ENCODE peak calls at places on chromosomes 7 and 10, in five cellular contexts. J, D, M, T and Q are unnamed samples.
A peak's percentile ranks its signal among the peaks of the same experiment; 100 is the strongest.

GRCh38 chr7:75689246-75690099 is 49.3 kb downstream of the HIP1 start:
- DNase-seq in J (no peak), D (no peak), M (no peak), T (no peak), Q (no peak)

GRCh38 chr7:98284335-98285036 is 3.0 kb downstream of the BRI3 start:
- DNase-seq in J (peak; percentile 30), D (peak; percentile 82), M (peak; percentile 80), T (peak; percentile 71), Q (peak; percentile 85)

GRCh38 chr7:13988765-13989137 is 715 bp downstream of the ETV1 start:
- DNase-seq in J (peak; percentile 51), D (no peak), M (no peak), T (no peak), Q (no peak)

GRCh38 chr10:102418612-102419560 is at the start of gene PSD:
- DNase-seq in J (peak; percentile 85), D (no peak), M (no peak), T (no peak), Q (no peak)

GRCh38 chr10:124589491-124590006 is 127.9 kb downstream of the LHPP start:
- DNase-seq in J (peak; percentile 1), D (no peak), M (peak; percentile 49), T (peak; percentile 35), Q (no peak)

GRCh38 chr10:34292675-34293074 is 522.4 kb downstream of the PARD3 start:
- DNase-seq in J (no peak), D (no peak), M (no peak), T (no peak), Q (no peak)

GRCh38 chr7:95509199-95509598 is 23.5 kb downstream of the ASB4 start:
- DNase-seq in J (peak; percentile 47), D (no peak), M (peak; percentile 11), T (no peak), Q (peak; percentile 22)

GRCh38 chr10:132272061-132272766 is 35.5 kb downstream of the STK32C start:
- DNase-seq in J (no peak), D (peak; percentile 34), M (no peak), T (no peak), Q (no peak)

GRCh38 chr7:55249332-55249731 is 115.8 kb upstream of the LANCL2 start:
- DNase-seq in J (no peak), D (no peak), M (no peak), T (no peak), Q (no peak)

GRCh38 chr10:131180941-131181855 is 130.3 kb downstream of the TCERG1L start:
- DNase-seq in J (no peak), D (no peak), M (no peak), T (no peak), Q (no peak)

GRCh38 chr10:84270708-84271107 is 25.9 kb downstream of the RGR start:
- DNase-seq in J (no peak), D (no peak), M (no peak), T (peak; percentile 17), Q (no peak)

GRCh38 chr7:134553976-134554375 is 5.1 kb downstream of the AKR1B15 start:
- DNase-seq in J (no peak), D (no peak), M (peak; percentile 46), T (peak; percentile 38), Q (no peak)

GRCh38 chr10:119655566-119656001 is 4.4 kb downstream of the BAG3 start:
- DNase-seq in J (peak; percentile 73), D (peak; percentile 46), M (peak; percentile 69), T (peak; percentile 66), Q (peak; percentile 87)

GRCh38 chr7:79452032-79452494 is 1.4 kb downstream of the MAGI2 start:
- DNase-seq in J (peak; percentile 90), D (peak; percentile 83), M (peak; percentile 75), T (peak; percentile 62), Q (peak; percentile 87)

GRCh38 chr7:70017371-70017770 is 419.1 kb downstream of the AUTS2 start:
- DNase-seq in J (no peak), D (no peak), M (no peak), T (no peak), Q (no peak)

GRCh38 chr7:140317597-140317996 is 80.7 kb downstream of the SLC37A3 start:
- DNase-seq in J (no peak), D (no peak), M (no peak), T (no peak), Q (no peak)

GRCh38 chr10:21314906-21315305 is 210.6 kb downstream of the SKIDA1 start:
- DNase-seq in J (no peak), D (no peak), M (no peak), T (no peak), Q (no peak)

GRCh38 chr7:66518151-66518691 is 110.5 kb upstream of the KCTD7 start:
- DNase-seq in J (no peak), D (no peak), M (no peak), T (no peak), Q (no peak)

GRCh38 chr7:92071032-92071431 is 63.2 kb downstream of the CYP51A1 start:
- DNase-seq in J (no peak), D (no peak), M (no peak), T (no peak), Q (no peak)

GRCh38 chr7:153392726-153393125 is 633.2 kb downstream of the ACTR3B start:
- DNase-seq in J (no peak), D (no peak), M (no peak), T (no peak), Q (no peak)

GRCh38 chr10:78292250-78292986 is 258.8 kb downstream of the RPS24 start:
- DNase-seq in J (no peak), D (no peak), M (no peak), T (no peak), Q (no peak)

GRCh38 chr10:52950578-52950977 is 178.0 kb upstream of the MBL2 start:
- DNase-seq in J (no peak), D (no peak), M (no peak), T (no peak), Q (no peak)

GRCh38 chr10:52954407-52954806 is 181.8 kb upstream of the MBL2 start:
- DNase-seq in J (no peak), D (no peak), M (peak; percentile 77), T (peak; percentile 82), Q (no peak)

GRCh38 chr10:52952391-52953079 is 180.0 kb upstream of the MBL2 start:
- DNase-seq in J (no peak), D (no peak), M (no peak), T (no peak), Q (no peak)

GRCh38 chr10:52951819-52952218 is 179.2 kb upstream of the MBL2 start:
- DNase-seq in J (peak; percentile 48), D (peak; percentile 25), M (peak; percentile 61), T (peak; percentile 51), Q (peak; percentile 5)

DNA sequence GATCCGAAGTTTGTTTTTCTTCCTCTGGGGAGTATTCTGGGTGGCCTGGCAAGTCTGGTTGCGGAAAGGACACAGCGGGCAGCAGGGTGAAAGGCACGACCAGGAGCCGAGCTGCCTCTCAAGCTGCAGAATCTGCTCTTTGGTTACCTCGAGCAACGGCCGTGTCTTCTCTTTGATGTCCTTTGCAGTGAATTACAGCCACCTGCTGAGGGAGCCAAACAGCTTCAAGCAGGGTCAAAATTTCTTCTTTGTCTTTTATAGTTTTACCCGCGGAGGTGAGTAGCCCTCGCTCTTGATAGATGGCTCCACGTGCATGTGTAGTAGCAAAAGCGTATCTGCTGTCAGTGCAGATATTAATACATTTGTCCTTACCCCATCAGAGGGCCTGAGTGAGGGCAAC is 177.3 kb upstream of the MBL2 start:
- DNase-seq in J (no peak), D (no peak), M (no peak), T (no peak), Q (no peak)
- TF ChIP-seq CTCF in J (peak; percentile 8), D (no peak), M (peak; percentile 25), T (no peak), Q (no peak)

DNA sequence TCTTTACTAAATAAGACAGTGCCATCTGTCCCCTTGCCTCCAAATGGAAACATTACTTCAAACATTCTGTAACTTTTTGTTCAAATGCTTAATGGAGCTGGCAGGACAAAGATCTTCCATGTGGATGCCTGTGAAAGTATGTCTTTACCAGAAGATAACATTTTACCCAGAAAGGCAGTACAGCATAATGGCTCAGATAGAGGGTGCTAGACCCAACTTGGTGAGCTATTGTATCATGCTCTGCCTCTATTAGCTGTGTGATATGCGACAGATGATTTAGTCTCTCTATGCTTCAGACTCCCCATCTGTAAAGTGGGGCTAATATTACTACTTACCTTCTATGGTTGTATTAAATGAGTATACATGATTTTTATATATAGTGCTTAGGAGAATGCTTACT is 8.8 kb upstream of the SMKR1 start:
- DNase-seq in J (no peak), D (no peak), M (peak; percentile 17), T (peak; percentile 30), Q (peak; percentile 33)
- TF ChIP-seq CTCF in J (peak; percentile 35), D (no peak), M (peak; percentile 30), T (no peak), Q (peak; percentile 43)

GRCh38 chr7:43311694-43312093 is 199.2 kb downstream of the HECW1 start:
- DNase-seq in J (no peak), D (no peak), M (no peak), T (no peak), Q (no peak)

GRCh38 chr7:43318188-43318587 is 205.7 kb downstream of the HECW1 start:
- DNase-seq in J (no peak), D (no peak), M (no peak), T (no peak), Q (no peak)

GRCh38 chr7:43314379-43315158 is 202.1 kb downstream of the HECW1 start:
- DNase-seq in J (no peak), D (no peak), M (no peak), T (peak; percentile 10), Q (no peak)

GRCh38 chr7:43308913-43309789 is 196.7 kb downstream of the HECW1 start:
- DNase-seq in J (no peak), D (no peak), M (no peak), T (no peak), Q (no peak)

DNA sequence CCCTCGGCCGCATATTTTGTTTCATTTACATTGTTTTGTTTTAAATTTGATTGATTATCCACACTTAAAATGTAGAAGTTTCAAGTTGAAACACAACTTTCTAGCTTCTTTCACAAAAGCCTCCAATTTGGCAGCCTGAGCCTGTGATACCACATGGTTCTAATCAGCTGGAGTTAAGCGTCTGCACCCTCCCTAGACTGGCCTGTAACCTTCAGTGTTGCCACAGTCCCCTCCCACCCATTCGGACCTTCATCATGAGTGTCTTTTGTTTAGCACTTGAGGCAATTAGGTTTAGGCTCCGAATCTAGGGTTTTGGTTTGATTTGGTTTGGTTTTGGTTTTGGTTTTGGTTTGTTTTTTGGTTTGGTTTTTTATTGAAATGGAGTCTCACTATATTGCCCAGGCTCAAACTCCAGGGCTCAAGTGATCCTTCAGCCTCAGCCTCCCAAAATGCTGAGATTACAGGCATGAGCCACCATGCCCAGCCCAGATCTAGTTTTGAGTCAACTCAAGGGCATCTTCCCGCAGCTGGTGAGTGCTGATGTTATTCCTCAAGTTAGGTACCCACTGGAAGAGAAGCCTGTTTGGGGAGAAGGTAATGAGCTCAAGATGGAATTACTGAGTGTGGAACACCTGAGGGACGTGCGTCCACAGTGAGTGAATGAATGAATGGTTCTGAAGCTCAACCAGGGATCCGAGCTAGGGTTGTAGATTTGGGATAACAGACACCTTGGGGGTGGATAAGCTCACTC is 201.4 kb downstream of the HECW1 start:
- DNase-seq in J (no peak), D (no peak), M (no peak), T (no peak), Q (no peak)
- TF ChIP-seq CTCF in J (no peak), D (no peak), M (no peak), T (no peak), Q (no peak)

DNA sequence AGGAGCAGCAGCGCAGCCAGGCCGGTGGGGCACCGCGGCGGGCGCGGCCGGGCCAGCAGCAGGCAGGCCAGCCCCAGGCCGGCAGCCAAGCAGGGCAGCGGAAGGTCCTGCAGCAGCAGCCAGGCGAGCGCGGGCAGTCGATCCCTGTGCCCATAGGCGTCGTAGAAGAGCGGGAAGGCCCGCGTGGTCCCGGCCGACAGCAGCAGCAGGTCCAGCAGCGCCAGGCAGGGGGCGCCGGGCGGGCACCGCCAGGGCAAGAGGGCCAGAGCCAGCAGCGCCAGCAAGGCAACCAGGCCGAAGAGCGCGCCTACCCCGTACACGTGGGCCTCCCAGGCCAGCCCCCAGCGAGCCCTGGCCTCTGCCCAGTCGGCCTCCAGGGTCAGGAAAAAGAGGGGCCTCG is 8.4 kb upstream of the RBM28 start:
- DNase-seq in J (peak; percentile 17), D (peak; percentile 39), M (peak; percentile 59), T (peak; percentile 31), Q (no peak)
- TF ChIP-seq CTCF in J (no peak), D (peak; percentile 62), M (peak; percentile 30), T (peak; percentile 80), Q (peak; percentile 58)